ENCODE peak calls at places on chromosomes 2 and 18, in five cellular contexts. T is tibial nerve, D is foreskin fibroblast, O is PC-9, V is K562. I is an unnamed sample.

GRCh38 chr2:178523596-178524134 is 43.4 kb downstream of the PLEKHA3 start:
- DNase-seq in D (peak), V (peak), O (no peak), T (no peak), I (no peak)

GRCh38 chr2:105236060-105236424 is 5.5 kb upstream of the GPR45 start:
- DNase-seq in O (no peak), D (no peak), T (no peak), V (no peak), I (no peak)

GRCh38 chr18:50177294-50177992 is 17.5 kb downstream of the MYO5B start:
- DNase-seq in O (no peak), V (no peak), T (no peak), D (no peak), I (no peak)

GRCh38 chr2:64987963-64988419 is 1.2 kb upstream of the SLC1A4 start:
- DNase-seq in D (no peak), T (no peak), O (no peak), V (no peak), I (peak)

GRCh38 chr2:102037681-102038080 is 45.9 kb downstream of the IL1R2 start:
- DNase-seq in V (no peak), D (peak), O (no peak), T (peak), I (peak)

GRCh38 chr2:104889261-104890091 is 35.6 kb downstream of the POU3F3 start:
- DNase-seq in D (no peak), O (no peak), V (peak), T (no peak), I (no peak)

GRCh38 chr2:48668992-48669391 is 51.3 kb downstream of the GTF2A1L start:
- DNase-seq in T (no peak), D (no peak), V (no peak), O (no peak), I (no peak)

GRCh38 chr2:233761040-233761769 is 1.1 kb downstream of the UGT1A1 start:
- DNase-seq in V (no peak), D (no peak), O (no peak), T (no peak), I (peak)

GRCh38 chr2:192029089-192029488 is 165.6 kb downstream of the TMEFF2 start:
- DNase-seq in D (no peak), O (no peak), V (peak), T (no peak), I (peak)
- TF ChIP-seq CTCF in D (peak), O (no peak), V (peak), T (no peak), I (peak)

DNA sequence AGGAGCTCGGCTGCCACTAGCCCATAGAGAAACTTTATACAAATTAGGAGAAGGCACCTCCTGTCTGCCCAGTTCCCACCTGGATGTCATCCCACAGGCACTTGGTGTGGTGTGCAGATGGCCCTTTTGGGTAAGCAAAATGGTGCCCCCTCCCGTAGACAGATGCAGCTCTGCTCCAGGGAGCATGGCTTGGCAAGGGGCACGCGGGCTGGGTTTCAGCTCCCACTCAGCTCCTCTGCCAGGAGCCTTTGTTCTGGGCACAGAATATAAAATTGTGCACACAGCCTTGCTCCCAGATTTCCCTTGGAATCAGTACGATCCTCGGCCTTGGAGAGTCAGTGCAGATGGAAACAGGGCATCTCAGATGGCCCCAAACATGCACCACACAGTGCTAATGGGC is 20.3 kb upstream of the KCNF1 start:
- DNase-seq in D (no peak), T (no peak), V (no peak), O (peak), I (no peak)
- H3K4me3 ChIP-seq in D (no peak), T (no peak), V (no peak), O (no peak), I (no peak)

GRCh38 chr2:230323385-230324106 is 3.4 kb upstream of the SP140L start:
- DNase-seq in D (no peak), O (no peak), T (no peak), V (peak), I (no peak)
- TF ChIP-seq CTCF in D (peak), O (peak), T (no peak), V (peak), I (no peak)

GRCh38 chr2:130345091-130345490 is 2.4 kb downstream of the IMP4 start:
- DNase-seq in O (no peak), V (no peak), T (no peak), D (no peak), I (no peak)

GRCh38 chr2:130345611-130346010 is 2.9 kb downstream of the IMP4 start:
- DNase-seq in O (no peak), D (no peak), T (no peak), V (no peak), I (no peak)

GRCh38 chr2:130342533-130343275 is at the start of gene IMP4:
- DNase-seq in T (peak), V (peak), O (peak), D (peak), I (peak)

GRCh38 chr2:130346041-130346740 is 3.5 kb downstream of the IMP4 start:
- DNase-seq in O (no peak), T (no peak), V (no peak), D (no peak), I (no peak)

GRCh38 chr2:130344578-130344977 is 1.9 kb downstream of the IMP4 start:
- DNase-seq in T (no peak), D (no peak), V (no peak), O (no peak), I (no peak)
- H3K4me3 ChIP-seq in T (no peak), D (no peak), V (peak), O (no peak), I (no peak)

GRCh38 chr2:55420901-55421300 is 1.2 kb upstream of the CCDC88A start:
- DNase-seq in O (no peak), D (peak), V (no peak), T (no peak), I (no peak)

GRCh38 chr2:55418512-55419235 is 982 bp downstream of the CCDC88A start:
- DNase-seq in D (peak), T (peak), O (no peak), V (peak), I (no peak)

GRCh38 chr2:55420244-55420713 is 623 bp upstream of the CCDC88A start:
- DNase-seq in O (peak), D (peak), T (no peak), V (no peak), I (no peak)

GRCh38 chr2:55419236-55419513 is 481 bp downstream of the CCDC88A start:
- DNase-seq in D (peak), T (peak), O (no peak), V (peak), I (no peak)

DNA sequence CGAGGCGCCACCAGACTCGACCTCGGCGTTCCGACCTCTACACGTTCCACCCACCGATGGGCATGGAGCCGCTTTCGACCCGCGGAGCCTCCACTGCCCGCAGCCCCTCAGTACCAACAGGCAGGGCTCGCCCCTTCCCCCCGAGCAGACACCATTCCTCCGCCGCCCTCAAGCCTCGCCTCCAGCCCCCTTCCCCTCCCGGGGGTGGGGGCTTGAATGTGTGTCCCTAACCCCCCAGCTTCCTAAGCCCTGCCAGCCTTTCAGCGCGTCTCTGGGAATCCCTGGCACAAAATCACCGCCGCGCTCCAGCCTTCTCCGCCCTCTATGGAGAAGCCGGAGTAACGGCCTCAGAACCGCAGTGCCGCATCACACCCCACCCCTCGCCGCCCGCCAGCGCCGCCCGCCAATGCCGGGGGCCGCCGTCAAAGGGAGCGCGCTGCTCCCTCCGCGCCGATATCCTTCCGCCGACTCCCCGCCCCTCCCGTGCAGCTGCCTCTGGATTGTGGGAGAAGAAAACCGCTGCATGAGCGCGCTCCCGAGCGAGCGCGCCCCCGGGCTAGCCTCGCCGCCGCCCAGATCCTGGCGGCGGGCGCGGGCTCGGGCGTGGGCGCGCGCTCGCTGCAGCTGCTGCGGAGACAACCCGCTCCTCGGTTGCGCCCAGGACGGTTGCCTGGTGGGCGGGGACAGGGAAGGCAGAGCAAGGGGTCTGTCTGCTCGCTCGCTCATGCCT is at the start of gene CCDC88A:
- DNase-seq in T (peak), V (peak), D (peak), O (peak), I (peak)
- TF ChIP-seq CTCF in T (peak), V (peak), D (no peak), O (peak), I (peak)

GRCh38 chr2:85470850-85471800 is 52.6 kb downstream of the SH2D6 start:
- DNase-seq in D (peak), V (no peak), T (no peak), O (peak), I (no peak)
- H3K4me3 ChIP-seq in D (no peak), V (no peak), T (no peak), O (no peak), I (no peak)